ENCODE peak calls at places on chromosomes 3 and 15, in seven cellular contexts. E is right cardiac atrium; U is effector memory CD8-positive, alpha-beta T cell; H is SK-N-SH treated with all-trans-retinoic acid at 6 μM for 48 hours; X is activated B cell treated with CpG ODN at 0.5 μM for 24 hours; N is HCT116; B is activated naive CD8-positive, alpha-beta T cell treated with anti-CD3 and anti-CD28 coated beads, Interleukin-2, amount 50 U/mL, for 24 hours. R is an unnamed sample.

GRCh38 chr15:89423981-89424380 is 72.4 kb downstream of the RHCG start:
- ATAC-seq in U (no peak), N (no peak), X (no peak), E (no peak), B (no peak), H (no peak), R (no peak)

GRCh38 chr15:55552461-55552860 is 35.7 kb downstream of the PYGO1 start:
- ATAC-seq in E (no peak), U (no peak), H (no peak), X (no peak), B (no peak), N (no peak), R (no peak)

GRCh38 chr15:92453611-92454010 is 59.9 kb downstream of the ST8SIA2 start:
- ATAC-seq in H (no peak), N (no peak), U (no peak), B (no peak), E (no peak), X (no peak), R (no peak)

GRCh38 chr3:26647078-26647477 is 24.5 kb downstream of the LRRC3B start:
- ATAC-seq in N (no peak), X (no peak), U (no peak), B (no peak), E (no peak), H (no peak), R (no peak)

GRCh38 chr3:107855710-107856109 is 235.1 kb downstream of the CD47 start:
- ATAC-seq in H (peak), U (peak), X (peak), E (no peak), N (peak), B (peak), R (peak)

GRCh38 chr3:186760883-186761447 is 22.4 kb upstream of the EIF4A2 start:
- ATAC-seq in H (no peak), E (no peak), B (no peak), N (no peak), U (no peak), X (no peak), R (no peak)

GRCh38 chr3:117278424-117279190 is 569.0 kb downstream of the TUSC7 start:
- ATAC-seq in H (peak), U (no peak), E (peak), B (no peak), N (peak), X (no peak), R (no peak)

GRCh38 chr3:46867550-46867898 is 4.3 kb upstream of the MYL3 start:
- ATAC-seq in E (peak), X (no peak), N (no peak), B (no peak), H (no peak), U (no peak), R (no peak)

GRCh38 chr3:192514081-192514753 is 213.1 kb downstream of the FGF12 start:
- ATAC-seq in E (peak), H (peak), X (no peak), N (no peak), B (no peak), U (no peak), R (no peak)

GRCh38 chr15:31457631-31458526 is 131.2 kb downstream of the KLF13 start:
- ATAC-seq in B (no peak), H (no peak), U (no peak), E (peak), N (no peak), X (no peak), R (no peak)

GRCh38 chr3:50689558-50689957 is 14.8 kb downstream of the DOCK3 start:
- ATAC-seq in B (no peak), N (no peak), U (no peak), H (no peak), X (no peak), E (no peak), R (no peak)

GRCh38 chr3:177333535-177334495 is 136.5 kb upstream of the TBL1XR1 start:
- ATAC-seq in H (no peak), E (peak), N (no peak), X (no peak), U (no peak), B (no peak), R (no peak)